ENCODE peak calls at places on chromosomes 5 and 9, in ten cellular contexts. R is IMR-90; H is CD4-positive, alpha-beta memory T cell; N is aorta; Y is adipocyte; M is Caco-2; F is Panc1; O is mesenchymal stem cell; K is CD8-positive, alpha-beta T cell; Q is heart left ventricle. D is an unnamed sample.
A peak's percentile ranks its signal among the peaks of the same experiment; 100 is the strongest.

GRCh38 chr9:118938581-118938980 is 430.7 kb downstream of the BRINP1 start:
- DNase-seq in M (no peak), H (no peak), F (no peak), O (no peak), Q (no peak), Y (no peak), N (no peak), K (no peak), R (no peak), D (no peak)

GRCh38 chr9:2729721-2730120 is 12.4 kb downstream of the KCNV2 start:
- DNase-seq in Q (no peak), R (peak; percentile 20), O (no peak), Y (no peak), H (no peak), F (no peak), N (no peak), M (no peak), K (no peak), D (no peak)

GRCh38 chr5:58191451-58191850 is 268.4 kb downstream of the PLK2 start:
- DNase-seq in N (no peak), K (no peak), Y (peak; percentile 35), M (no peak), R (no peak), F (no peak), Q (no peak), O (no peak), H (no peak), D (no peak)

GRCh38 chr5:151459680-151460079 is 12.3 kb downstream of the SLC36A1 start:
- DNase-seq in F (no peak), K (no peak), H (no peak), N (no peak), Q (no peak), M (peak; percentile 56), Y (peak; percentile 69), O (peak; percentile 15), R (peak; percentile 58), D (no peak)

GRCh38 chr9:16131269-16131668 is 578.4 kb downstream of the CCDC171 start:
- DNase-seq in Y (no peak), N (no peak), F (no peak), O (peak; percentile 13), R (peak; percentile 67), H (no peak), M (no peak), Q (no peak), K (no peak), D (peak; percentile 65)

GRCh38 chr5:179267671-179268071 is 77.6 kb downstream of the ADAMTS2 start:
- DNase-seq in Q (no peak), M (no peak), R (no peak), N (no peak), K (no peak), F (no peak), Y (no peak), O (no peak), H (no peak), D (peak; percentile 72)

GRCh38 chr9:22913518-22913917 is 466.9 kb downstream of the DMRTA1 start:
- DNase-seq in M (no peak), N (no peak), O (no peak), Y (no peak), H (no peak), Q (no peak), R (no peak), K (no peak), F (no peak), D (no peak)

GRCh38 chr5:131545856-131546255 is 89.2 kb downstream of the RAPGEF6 start:
- DNase-seq in R (peak; percentile 83), Q (no peak), F (no peak), N (no peak), M (no peak), O (peak; percentile 28), H (no peak), K (no peak), Y (peak; percentile 44), D (no peak)

GRCh38 chr5:161600156-161600555 is 53.6 kb upstream of the GABRB2 start:
- DNase-seq in K (no peak), M (no peak), F (no peak), N (no peak), O (no peak), R (no peak), H (no peak), Q (no peak), Y (no peak), D (no peak)

GRCh38 chr5:110478899-110479298 is 247.6 kb downstream of the TMEM232 start:
- DNase-seq in F (no peak), M (no peak), N (no peak), K (no peak), O (peak; percentile 94), Q (no peak), H (no peak), R (peak; percentile 74), Y (peak; percentile 95), D (no peak)

GRCh38 chr5:37506241-37506640 is 127.1 kb downstream of the WDR70 start:
- DNase-seq in Y (no peak), K (no peak), Q (no peak), O (no peak), H (no peak), M (no peak), R (no peak), N (no peak), F (no peak), D (no peak)

DNA sequence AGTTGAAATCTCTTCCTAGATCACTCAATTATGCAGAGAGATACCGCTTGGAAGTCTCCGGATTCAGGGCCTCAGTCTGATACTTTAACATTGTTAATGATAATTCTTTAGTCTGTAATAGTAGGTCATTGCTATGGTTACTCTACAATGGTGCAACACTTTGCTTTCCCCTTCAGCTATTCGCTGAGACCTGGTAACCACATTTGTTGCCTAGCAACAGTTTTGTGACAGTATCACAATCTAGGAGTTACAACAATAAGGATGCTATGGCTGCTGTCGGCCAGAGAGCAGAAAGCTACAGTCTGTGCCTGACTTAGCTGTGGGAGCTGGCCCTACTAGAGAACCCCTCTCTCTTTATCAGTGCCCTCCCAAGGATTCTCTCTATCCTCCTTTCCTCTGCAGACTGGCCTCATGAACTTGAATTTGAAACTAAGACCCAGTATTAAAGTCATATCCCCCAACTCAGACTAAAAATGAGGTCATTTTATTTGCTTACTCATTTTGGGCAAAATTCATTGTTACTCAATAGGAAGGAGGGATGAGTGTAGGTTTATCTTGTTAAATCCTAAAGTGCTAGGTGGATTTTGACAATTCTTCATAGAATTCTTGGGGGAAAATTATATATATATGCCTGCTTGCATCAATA is 39.3 kb downstream of the NR2F1 start:
- DNase-seq in H (peak; percentile 76), N (no peak), M (no peak), K (peak; percentile 16), Y (peak; percentile 67), R (peak; percentile 77), F (no peak), O (peak; percentile 85), Q (no peak), D (no peak)
- H3K4me3 ChIP-seq in H (no peak overlapping the region), N (no peak overlapping the region), M (no peak overlapping the region), K (no peak overlapping the region), Y (no peak overlapping the region), R (no peak overlapping the region), F (peak overlapping the region; percentile 94), O (no peak overlapping the region), Q (no peak overlapping the region), D (no peak overlapping the region)

GRCh38 chr9:136784249-136784996 is 6.7 kb upstream of the TMEM141 start:
- DNase-seq in M (no peak), Y (peak; percentile 76), Q (no peak), K (no peak), O (peak; percentile 53), R (no peak), N (no peak), H (no peak), F (no peak), D (no peak)
- H3K27me3 ChIP-seq in M (no peaks in the 10 kb centered on the region), Y (peaks cover 28% of the 10 kb centered on the region), Q (no peaks in the 10 kb centered on the region), K (no peaks in the 10 kb centered on the region), O (peaks cover 30% of the 10 kb centered on the region), R (peaks cover 26% of the 10 kb centered on the region), N (no peaks in the 10 kb centered on the region), H (no peaks in the 10 kb centered on the region), F (no peaks in the 10 kb centered on the region), D (peaks cover 1% of the 10 kb centered on the region)

DNA sequence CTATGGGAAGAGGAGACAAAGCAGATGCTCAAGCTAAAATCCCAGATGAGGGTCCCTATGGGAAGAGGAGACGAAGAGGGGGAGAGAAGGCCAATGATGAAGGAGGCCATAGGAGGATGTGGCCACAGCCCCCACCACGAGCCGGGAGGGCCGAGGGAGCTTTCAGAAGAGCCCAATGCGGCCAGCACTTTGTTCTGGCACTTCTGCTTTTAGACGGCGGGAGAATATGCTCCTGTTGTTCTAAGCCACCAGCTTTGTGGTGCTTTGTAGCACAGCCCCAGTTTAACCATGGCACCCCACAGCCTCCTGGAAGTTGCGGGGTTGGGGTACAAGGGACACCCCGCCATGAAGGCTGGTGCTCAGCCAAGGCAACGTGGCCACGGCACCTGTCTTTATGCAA is 33.4 kb downstream of the LPCAT1 start:
- DNase-seq in H (no peak), Y (no peak), R (no peak), K (no peak), F (no peak), O (no peak), Q (no peak), N (no peak), M (no peak), D (no peak)
- H3K4me3 ChIP-seq in H (no peak overlapping the region), Y (no peak overlapping the region), R (no peak overlapping the region), K (no peak overlapping the region), F (no peak overlapping the region), O (no peak overlapping the region), Q (no peak overlapping the region), N (no peak overlapping the region), M (no peak overlapping the region), D (no peak overlapping the region)

GRCh38 chr9:126677188-126678084 is 63.7 kb downstream of the LMX1B start:
- DNase-seq in M (no peak), Y (no peak), H (no peak), O (no peak), Q (no peak), R (no peak), N (no peak), F (no peak), K (no peak), D (no peak)

GRCh38 chr9:126674365-126675146 is 60.8 kb downstream of the LMX1B start:
- DNase-seq in Q (no peak), M (no peak), K (no peak), R (no peak), H (no peak), O (no peak), Y (no peak), N (no peak), F (no peak), D (no peak)

GRCh38 chr9:126676102-126676684 is 62.5 kb downstream of the LMX1B start:
- DNase-seq in O (no peak), Y (no peak), H (no peak), M (no peak), K (no peak), F (no peak), R (no peak), N (no peak), Q (no peak), D (no peak)

GRCh38 chr9:126675147-126675467 is 61.4 kb downstream of the LMX1B start:
- DNase-seq in Y (no peak), M (no peak), N (no peak), H (no peak), O (no peak), Q (no peak), R (no peak), F (no peak), K (no peak), D (no peak)

DNA sequence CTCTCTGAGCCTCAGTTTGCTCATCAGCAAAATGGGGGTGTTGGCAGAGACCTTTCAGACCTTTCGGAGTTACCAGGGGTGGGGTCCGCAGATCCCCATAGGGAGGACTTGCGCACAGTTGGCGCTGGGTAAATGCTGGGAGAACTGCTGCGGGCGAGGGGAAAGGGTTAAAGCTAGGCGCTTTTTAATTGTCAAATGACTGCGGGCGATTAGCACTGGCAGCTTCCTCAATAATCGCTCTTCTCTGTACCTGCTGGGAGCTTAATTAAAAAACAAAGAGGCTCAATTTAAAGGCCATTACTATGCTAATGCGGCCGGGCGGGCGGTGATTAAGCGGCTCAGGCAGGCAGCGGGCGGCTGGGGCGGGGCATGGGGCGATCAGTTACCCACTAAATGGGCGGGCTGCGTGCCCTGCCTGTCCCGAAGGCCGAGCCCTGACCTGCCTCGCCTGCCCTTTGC is 63.0 kb downstream of the LMX1B start:
- DNase-seq in F (no peak), M (no peak), O (no peak), R (no peak), K (no peak), H (no peak), Y (peak; percentile 24), Q (no peak), N (no peak), D (no peak)
- H3K27me3 ChIP-seq in F (no peaks in the 10 kb centered on the region), M (no peaks in the 10 kb centered on the region), O (peaks cover 82% of the 10 kb centered on the region), R (peaks cover 74% of the 10 kb centered on the region), K (peaks cover 16% of the 10 kb centered on the region), H (peaks cover 24% of the 10 kb centered on the region), Y (peaks cover 58% of the 10 kb centered on the region), Q (peaks cover 15% of the 10 kb centered on the region), N (no peaks in the 10 kb centered on the region), D (no peaks in the 10 kb centered on the region)

D was measured in MG63.